ENCODE peak calls at places on chromosomes 6 and 20, in seven cellular contexts. N is CD8-positive, alpha-beta T cell; R is neural progenitor cell; I is DND-41; D is fibroblast of lung; T is pancreas; S is foreskin keratinocyte. C is an unnamed sample.

GRCh38 chr6:39192736-39193135 is 36.5 kb downstream of the KCNK5 start:
- DNase-seq in T (no peak), S (no peak), R (no peak), I (no peak), D (no peak), N (no peak), C (no peak)

GRCh38 chr20:19583532-19584175 is 174.4 kb upstream of the RIN2 start:
- DNase-seq in I (peak; percentile 48), S (peak; percentile 46), N (no peak), T (peak; percentile 53), R (peak; percentile 87), D (peak; percentile 50), C (peak; percentile 52)

GRCh38 chr6:112665815-112666214 is 318.7 kb downstream of the RFPL4B start:
- DNase-seq in D (peak; percentile 22), T (no peak), I (no peak), N (no peak), R (no peak), S (peak; percentile 89), C (no peak)

GRCh38 chr6:111478749-111479148 is 4.3 kb downstream of the REV3L start:
- DNase-seq in D (peak; percentile 77), R (peak; percentile 88), S (peak; percentile 59), T (no peak), N (no peak), I (no peak), C (peak; percentile 13)

GRCh38 chr20:60851826-60852704 is 400.0 kb upstream of the CDH4 start:
- DNase-seq in D (no peak), T (peak; percentile 21), R (peak; percentile 66), I (peak; percentile 54), S (peak; percentile 2), N (no peak), C (peak; percentile 54)

GRCh38 chr6:35668096-35668495 is 20.6 kb downstream of the FKBP5 start:
- DNase-seq in T (no peak), S (no peak), N (no peak), D (no peak), R (peak; percentile 23), I (no peak), C (no peak)

GRCh38 chr6:55886185-55886836 is 10.9 kb upstream of the BMP5 start:
- DNase-seq in S (no peak), R (peak; percentile 25), T (no peak), I (no peak), D (peak; percentile 64), N (no peak), C (no peak)

GRCh38 chr6:88870728-88871330 is 92.6 kb downstream of the RNGTT start:
- DNase-seq in N (peak; percentile 20), T (peak; percentile 32), S (peak; percentile 41), I (peak; percentile 37), R (peak; percentile 71), D (peak; percentile 79), C (peak; percentile 34)

GRCh38 chr6:22041797-22042489 is 254.9 kb downstream of the PRL start:
- DNase-seq in S (peak; percentile 20), R (no peak), I (no peak), D (peak; percentile 36), N (no peak), T (no peak), C (no peak)

GRCh38 chr6:35601331-35602132 is 87.2 kb downstream of the FKBP5 start:
- DNase-seq in N (peak; percentile 83), S (peak; percentile 90), D (peak; percentile 99), T (no peak), R (peak; percentile 8), I (peak; percentile 70), C (peak; percentile 81)

GRCh38 chr20:50120935-50121693 is 8.2 kb upstream of the UBE2V1 start:
- DNase-seq in D (peak; percentile 79), R (peak; percentile 70), T (peak; percentile 80), I (peak; percentile 69), S (peak; percentile 51), N (peak; percentile 73), C (peak; percentile 91)

GRCh38 chr6:2810092-2810671 is 31.5 kb downstream of the SERPINB1 start:
- DNase-seq in S (peak; percentile 100), N (no peak), I (no peak), T (peak; percentile 79), D (no peak), R (no peak), C (peak; percentile 97)

GRCh38 chr20:63376283-63377250 is 15.4 kb upstream of the CHRNA4 start:
- DNase-seq in I (no peak), D (no peak), S (no peak), N (peak; percentile 1), T (no peak), R (no peak), C (no peak)
- H3K27ac ChIP-seq in I (no peak overlapping the region), D (no peak overlapping the region), S (no peak overlapping the region), N (no peak overlapping the region), T (no peak overlapping the region), R (no peak overlapping the region), C (no peak overlapping the region)

GRCh38 chr6:84862843-84863242 is 98.4 kb upstream of the TBX18 start:
- DNase-seq in S (no peak), T (no peak), R (no peak), I (no peak), N (no peak), D (no peak), C (no peak)
- TF ChIP-seq CTCF in S (no peak), T (no peak), R (no peak), I (no peak), N (no peak), D (no peak), C (no peak)

DNA sequence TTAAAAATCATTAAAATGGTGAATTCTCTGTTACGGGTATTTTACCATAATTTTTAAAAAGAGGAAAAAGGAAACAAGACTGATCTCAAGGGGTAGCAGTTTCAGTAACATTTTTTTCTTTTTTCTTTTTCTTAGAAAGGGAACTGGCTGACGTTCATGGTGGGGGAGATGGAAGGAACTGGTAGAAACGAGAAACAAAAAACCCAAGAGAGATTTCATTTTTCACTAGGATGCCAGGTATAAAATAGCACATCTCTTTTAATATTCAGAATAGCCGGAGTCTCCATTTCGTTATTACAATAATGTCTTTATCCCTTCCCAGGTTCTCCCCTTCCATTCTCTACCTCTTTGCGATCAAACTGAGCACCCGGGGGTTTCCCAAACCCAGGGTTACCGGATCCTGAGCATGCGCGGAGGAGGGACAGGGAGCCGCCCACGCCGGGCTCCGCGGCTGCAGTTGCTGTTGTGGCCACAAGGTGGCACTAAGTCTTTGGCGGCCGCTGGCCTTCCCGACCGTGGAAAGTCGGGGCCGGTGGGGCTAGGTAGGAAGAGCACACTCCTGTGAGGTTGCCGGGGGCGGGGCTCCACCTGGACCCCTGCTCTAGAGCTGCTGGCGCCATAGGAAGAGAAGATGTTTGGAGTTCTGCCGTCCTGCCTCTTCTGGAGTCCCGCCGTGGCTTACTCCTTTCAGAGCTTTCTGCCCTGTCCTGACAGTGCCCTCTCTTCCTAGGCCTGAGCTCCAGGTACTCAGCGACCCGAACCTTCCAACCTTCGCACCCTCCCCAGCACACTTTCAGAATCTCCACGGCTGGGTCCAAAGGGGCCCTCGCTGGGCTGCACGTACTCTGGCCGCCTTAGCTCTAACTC is 146.8 kb downstream of the SH3BGRL2 start:
- DNase-seq in S (peak; percentile 45), N (peak; percentile 82), T (peak; percentile 84), I (peak; percentile 75), R (peak; percentile 84), D (peak; percentile 53), C (peak; percentile 93)
- H3K27ac ChIP-seq in S (peak overlapping the region; percentile 5), N (no peak overlapping the region), T (no peak overlapping the region), I (no peak overlapping the region), R (no peak overlapping the region), D (no peak overlapping the region), C (no peak overlapping the region)

GRCh38 chr20:10646006-10646405 is 27.8 kb downstream of the JAG1 start:
- DNase-seq in T (no peak), D (no peak), S (no peak), N (no peak), R (no peak), I (no peak), C (no peak)

GRCh38 chr20:10646886-10647420 is 26.8 kb downstream of the JAG1 start:
- DNase-seq in R (no peak), T (no peak), D (no peak), N (no peak), S (no peak), I (no peak), C (no peak)

GRCh38 chr20:10648651-10649050 is 25.1 kb downstream of the JAG1 start:
- DNase-seq in T (no peak), N (no peak), D (peak; percentile 77), S (no peak), I (no peak), R (no peak), C (no peak)

GRCh38 chr20:10647909-10648308 is 25.9 kb downstream of the JAG1 start:
- DNase-seq in R (no peak), S (no peak), I (no peak), N (no peak), D (no peak), T (no peak), C (no peak)

DNA sequence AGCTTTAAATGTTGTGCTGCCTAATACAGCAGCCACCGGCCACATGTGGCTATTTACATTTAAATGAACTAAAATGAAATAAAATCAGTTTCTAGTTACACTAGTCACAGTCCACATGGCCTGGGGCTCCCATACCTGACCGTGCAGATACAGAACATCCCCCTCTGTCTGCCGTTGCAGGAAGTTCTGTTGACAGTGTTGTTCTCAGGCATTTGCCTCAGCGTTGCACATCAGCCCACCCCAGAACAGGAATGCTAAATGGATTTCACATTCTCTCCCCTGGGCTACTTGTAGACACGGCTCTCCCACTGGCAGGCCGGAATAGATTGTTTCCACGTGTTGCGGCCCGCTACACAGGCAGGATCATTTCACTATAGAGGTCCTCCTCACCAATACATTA is 26.3 kb downstream of the JAG1 start:
- DNase-seq in N (no peak), D (no peak), T (no peak), I (no peak), S (no peak), R (peak; percentile 53), C (no peak)
- TF ChIP-seq CTCF in N (no peak), D (peak; percentile 9), T (no peak), I (peak; percentile 53), S (peak; percentile 58), R (peak; percentile 51), C (no peak)

GRCh38 chr6:448296-449056 is 56.9 kb downstream of the IRF4 start:
- DNase-seq in D (no peak), I (no peak), R (no peak), T (no peak), S (no peak), N (no peak), C (no peak)
- H3K27ac ChIP-seq in D (no peak overlapping the region), I (no peak overlapping the region), R (no peak overlapping the region), T (no peak overlapping the region), S (no peak overlapping the region), N (no peak overlapping the region), C (no peak overlapping the region)

GRCh38 chr20:17287503-17287902 is 60.7 kb downstream of the PCSK2 start:
- DNase-seq in I (no peak), S (no peak), D (no peak), R (no peak), T (no peak), N (no peak), C (no peak)
- TF ChIP-seq CTCF in I (peak; percentile 52), S (peak; percentile 8), D (no peak), R (peak; percentile 52), T (no peak), N (no peak), C (peak; percentile 17)

GRCh38 chr6:36755435-36756348 is 58.1 kb downstream of the RAB44 start:
- DNase-seq in D (no peak), N (peak; percentile 75), R (no peak), I (no peak), S (peak; percentile 84), T (no peak), C (peak; percentile 49)
- H3K27ac ChIP-seq in D (no peak overlapping the region), N (no peak overlapping the region), R (no peak overlapping the region), I (no peak overlapping the region), S (peak overlapping the region; percentile 43), T (no peak overlapping the region), C (no peak overlapping the region)